ENCODE peak calls at places on chromosomes 6 and 20, in seven cellular contexts. X is NCI-H1930; H is activated CD8-positive, alpha-beta memory T cell treated with anti-CD3 and anti-CD28 coated beads, Interleukin-2, amount 10 ng/mL, durations not matched to agents 7 days and 5 days; S is left lung; V is GM13977; N is smooth muscle cell of the brain vasculature; Z is fibroblast of gingiva. G is an unnamed sample.

GRCh38 chr20:15834857-15835256 is 738.4 kb downstream of the KIF16B start:
- DNase-seq in X (no peak), S (no peak), H (no peak), V (no peak), Z (no peak), N (peak), G (no peak)

GRCh38 chr6:106525111-106525884 is 104.0 kb downstream of the RTN4IP1 start:
- DNase-seq in H (no peak), S (no peak), V (peak), N (no peak), X (no peak), Z (no peak), G (no peak)

GRCh38 chr20:37564388-37565133 is 36.9 kb upstream of the BLCAP start:
- DNase-seq in N (no peak), X (peak), S (peak), H (no peak), Z (no peak), V (peak), G (peak)

GRCh38 chr6:158660331-158660730 is 10.5 kb downstream of the SYTL3 start:
- DNase-seq in Z (no peak), H (peak), V (peak), N (no peak), X (peak), S (no peak), G (peak)

GRCh38 chr6:158972241-158973233 is 27.5 kb downstream of the RSPH3 start:
- DNase-seq in Z (peak), H (no peak), S (no peak), V (peak), N (peak), X (no peak), G (peak)

GRCh38 chr6:27514906-27515495 is 42.1 kb upstream of the ZNF184 start:
- DNase-seq in H (no peak), V (no peak), Z (no peak), S (no peak), X (no peak), N (no peak), G (no peak)

GRCh38 chr20:56588996-56589395 is 40.1 kb upstream of the TFAP2C start:
- DNase-seq in X (no peak), Z (no peak), V (no peak), N (no peak), S (no peak), H (no peak), G (no peak)

GRCh38 chr20:50345712-50346371 is 155.2 kb downstream of the CEBPB start:
- DNase-seq in H (no peak), N (no peak), Z (no peak), V (no peak), S (no peak), X (no peak), G (no peak)

GRCh38 chr20:31260326-31260932 is 3.0 kb downstream of the DEFB115 start:
- DNase-seq in V (no peak), H (no peak), Z (no peak), X (no peak), S (no peak), N (no peak), G (no peak)

GRCh38 chr6:1856381-1856780 is 246.7 kb downstream of the FOXC1 start:
- DNase-seq in X (no peak), S (no peak), Z (peak), N (no peak), H (no peak), V (peak), G (peak)

GRCh38 chr6:108914235-108915022 is 66.2 kb downstream of the ARMC2 start:
- DNase-seq in X (peak), H (peak), Z (peak), S (no peak), V (peak), N (no peak), G (peak)

GRCh38 chr6:39646751-39647420 is 78.3 kb downstream of the KIF6 start:
- DNase-seq in H (no peak), X (no peak), S (no peak), Z (no peak), N (no peak), V (no peak), G (no peak)

GRCh38 chr20:10652660-10653191 is 21.1 kb downstream of the JAG1 start:
- DNase-seq in S (no peak), N (no peak), V (no peak), Z (no peak), H (no peak), X (no peak), G (no peak)

GRCh38 chr6:79536615-79536968 is 638 bp downstream of the LCA5 start:
- DNase-seq in N (no peak), S (no peak), V (no peak), X (no peak), H (no peak), Z (peak), G (peak)

GRCh38 chr6:87705070-87705691 is 3.1 kb upstream of the AKIRIN2 start:
- DNase-seq in H (peak), S (no peak), N (no peak), Z (no peak), V (peak), X (no peak), G (no peak)

GRCh38 chr20:1946762-1947534 is 46.9 kb downstream of the PDYN start:
- DNase-seq in N (no peak), S (peak), X (no peak), H (no peak), V (no peak), Z (peak), G (peak)

GRCh38 chr20:61539706-61540360 is 287.8 kb downstream of the CDH4 start:
- DNase-seq in Z (no peak), H (no peak), N (no peak), X (no peak), S (no peak), V (no peak), G (no peak)

GRCh38 chr20:58450259-58450658 is 61.2 kb downstream of the VAPB start:
- DNase-seq in S (no peak), V (no peak), Z (no peak), H (no peak), X (no peak), N (no peak), G (peak)

G was measured in AG10803.